ENCODE peak calls at places on chromosomes 5 and 9, in six cellular contexts. E is H1, Y is HepG2, Q is GM12878, O is GM12892, J is K562. A is an unnamed sample.
A peak's percentile ranks its signal among the peaks of the same experiment; 100 is the strongest.

GRCh38 chr5:172502969-172503368 is 48.6 kb upstream of the SH3PXD2B start:
- DNase-seq in O (no peak), J (no peak), E (no peak), Y (peak; percentile 6), Q (no peak), A (no peak)

GRCh38 chr5:90747175-90747574 is 188.6 kb downstream of the ADGRV1 start:
- DNase-seq in E (no peak), J (peak; percentile 18), O (no peak), Y (no peak), Q (no peak), A (no peak)

GRCh38 chr5:140408750-140409241 is 7.2 kb downstream of the ANKHD1 start:
- DNase-seq in J (no peak), E (no peak), Y (no peak), Q (no peak), O (no peak), A (no peak)

GRCh38 chr5:62477801-62478200 is 65.2 kb downstream of the IPO11 start:
- DNase-seq in E (no peak), J (no peak), O (no peak), Y (no peak), Q (no peak), A (no peak)

GRCh38 chr9:137149367-137149766 is 10.4 kb downstream of the GRIN1 start:
- DNase-seq in O (no peak), J (no peak), E (no peak), Y (no peak), Q (no peak), A (no peak)

GRCh38 chr5:133953568-133954145 is 14.8 kb downstream of the C5orf15 start:
- DNase-seq in Y (no peak), Q (no peak), J (no peak), O (no peak), E (no peak), A (no peak)

GRCh38 chr9:136901516-136902258 is 15.4 kb downstream of the TRAF2 start:
- DNase-seq in O (peak; percentile 71), J (no peak), E (no peak), Q (peak; percentile 83), Y (peak; percentile 88), A (peak; percentile 66)

GRCh38 chr5:101160002-101160401 is 256.9 kb upstream of the ST8SIA4 start:
- DNase-seq in Q (no peak), E (no peak), O (no peak), J (no peak), Y (no peak), A (no peak)

GRCh38 chr9:93701494-93702218 is 125.3 kb downstream of the PHF2 start:
- DNase-seq in Q (no peak), Y (no peak), J (no peak), O (no peak), E (no peak), A (no peak)

GRCh38 chr5:131186561-131187256 is 16.0 kb downstream of the LYRM7 start:
- DNase-seq in Q (no peak), O (no peak), J (no peak), Y (no peak), E (no peak), A (no peak)

GRCh38 chr5:144284036-144284435 is 113.4 kb downstream of the KCTD16 start:
- DNase-seq in O (no peak), E (no peak), Y (no peak), Q (no peak), J (no peak), A (no peak)

GRCh38 chr9:89386206-89386605 is 67.9 kb downstream of the SECISBP2 start:
- DNase-seq in Y (no peak), O (no peak), E (no peak), Q (no peak), J (no peak), A (no peak)

GRCh38 chr9:126935630-126936029 is 21.0 kb downstream of the RALGPS1 start:
- DNase-seq in O (no peak), J (no peak), E (no peak), Y (no peak), Q (no peak), A (no peak)

GRCh38 chr9:101398930-101399640 is 434 bp downstream of the ZNF189 start:
- DNase-seq in Q (no peak), E (no peak), J (peak; percentile 43), Y (no peak), O (no peak), A (no peak)

GRCh38 chr9:104386425-104387069 is 117.5 kb upstream of the OR13F1 start:
- DNase-seq in E (no peak), O (no peak), Y (peak; percentile 16), J (no peak), Q (no peak), A (no peak)

GRCh38 chr5:121031487-121031886 is 567.4 kb downstream of the PRR16 start:
- DNase-seq in J (no peak), Y (no peak), O (no peak), E (no peak), Q (no peak), A (no peak)

GRCh38 chr5:16577677-16578076 is 39.1 kb downstream of the RETREG1 start:
- DNase-seq in J (no peak), E (no peak), Q (no peak), O (no peak), Y (no peak), A (no peak)

GRCh38 chr9:122463828-122464632 is 13.7 kb downstream of the OR1J1 start:
- DNase-seq in Q (peak; percentile 45), E (peak; percentile 23), Y (peak; percentile 69), O (no peak), J (peak; percentile 26), A (no peak)

GRCh38 chr9:134724231-134724911 is 82.8 kb downstream of the COL5A1 start:
- DNase-seq in O (no peak), Q (no peak), J (no peak), Y (no peak), E (no peak), A (no peak)

GRCh38 chr9:134724912-134725604 is 83.5 kb downstream of the COL5A1 start:
- DNase-seq in O (no peak), E (no peak), Q (no peak), Y (no peak), J (no peak), A (no peak)

GRCh38 chr9:134726026-134726721 is 84.6 kb downstream of the COL5A1 start:
- DNase-seq in J (no peak), Q (no peak), E (no peak), O (no peak), Y (no peak), A (no peak)

GRCh38 chr9:134726722-134727034 is 85.1 kb downstream of the COL5A1 start:
- DNase-seq in E (no peak), J (no peak), Y (no peak), O (no peak), Q (no peak), A (no peak)

DNA sequence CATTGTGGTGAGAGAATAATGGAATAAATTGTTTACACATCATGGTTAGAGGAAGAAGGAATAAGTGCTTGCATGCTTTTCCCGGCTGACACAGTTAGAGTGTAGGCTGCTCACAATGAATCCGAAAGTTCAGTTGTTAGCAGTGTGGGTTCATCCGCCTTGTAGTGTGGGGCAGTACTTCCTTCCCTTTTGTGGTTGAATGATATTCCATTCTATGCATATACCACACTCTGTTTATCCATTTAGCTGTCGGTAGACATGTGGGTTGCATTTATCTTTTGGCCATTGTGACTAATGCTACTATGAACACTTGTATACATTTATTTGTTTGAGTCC is 84.0 kb downstream of the COL5A1 start:
- DNase-seq in Y (no peak), E (no peak), J (no peak), Q (no peak), O (no peak), A (no peak)
- TF ChIP-seq TAF1 in Y (no peak), E (no peak), J (no peak), Q (no peak), O (no peak), A (no peak)

GRCh38 chr9:26955921-26956886 is at the start of gene IFT74:
- DNase-seq in J (peak; percentile 78), E (peak; percentile 59), Y (peak; percentile 96), O (peak; percentile 88), Q (peak; percentile 76), A (peak; percentile 81)
- TF ChIP-seq POLR2A in J (peak; percentile 56), E (peak; percentile 92), Y (peak; percentile 72), O (peak; percentile 75), Q (peak; percentile 75), A (peak; percentile 71)

GRCh38 chr5:159773062-159773924 is 143.0 kb upstream of the ADRA1B start:
- DNase-seq in E (no peak), J (peak; percentile 45), Q (no peak), O (peak; percentile 47), Y (no peak), A (peak; percentile 59)
- TF ChIP-seq TAF1 in E (peak; percentile 32), J (no peak), Q (no peak), O (no peak), Y (no peak), A (no peak)

GRCh38 chr9:129569506-129570449 is 51.1 kb downstream of the C9orf50 start:
- DNase-seq in Q (no peak), J (peak; percentile 57), Y (peak; percentile 56), E (no peak), O (no peak), A (no peak)
- TF ChIP-seq POLR2A in Q (no peak), J (no peak), Y (no peak), E (no peak), O (no peak), A (no peak)

DNA sequence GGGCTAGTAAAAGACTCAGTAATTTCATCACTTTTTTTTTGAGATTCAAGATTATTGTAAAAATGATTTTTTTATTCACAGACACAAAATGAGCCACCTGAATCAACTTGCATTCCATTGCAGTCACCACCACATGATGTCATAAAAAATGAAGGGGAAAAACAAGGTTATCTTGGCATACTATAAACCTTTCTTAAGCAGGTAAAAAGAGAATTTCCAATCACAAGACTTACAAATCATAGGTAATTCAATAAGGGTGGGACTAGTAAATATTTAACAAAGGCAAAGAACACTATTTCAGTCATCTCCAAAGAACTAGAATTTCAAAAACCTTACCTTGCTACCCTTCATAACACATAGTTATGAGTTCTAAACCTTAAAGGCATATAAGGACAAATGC is 30.7 kb downstream of the TRPM6 start:
- DNase-seq in Q (no peak), E (no peak), Y (no peak), O (no peak), J (no peak), A (no peak)
- TF ChIP-seq TAF1 in Q (no peak), E (no peak), Y (no peak), O (no peak), J (no peak), A (no peak)

DNA sequence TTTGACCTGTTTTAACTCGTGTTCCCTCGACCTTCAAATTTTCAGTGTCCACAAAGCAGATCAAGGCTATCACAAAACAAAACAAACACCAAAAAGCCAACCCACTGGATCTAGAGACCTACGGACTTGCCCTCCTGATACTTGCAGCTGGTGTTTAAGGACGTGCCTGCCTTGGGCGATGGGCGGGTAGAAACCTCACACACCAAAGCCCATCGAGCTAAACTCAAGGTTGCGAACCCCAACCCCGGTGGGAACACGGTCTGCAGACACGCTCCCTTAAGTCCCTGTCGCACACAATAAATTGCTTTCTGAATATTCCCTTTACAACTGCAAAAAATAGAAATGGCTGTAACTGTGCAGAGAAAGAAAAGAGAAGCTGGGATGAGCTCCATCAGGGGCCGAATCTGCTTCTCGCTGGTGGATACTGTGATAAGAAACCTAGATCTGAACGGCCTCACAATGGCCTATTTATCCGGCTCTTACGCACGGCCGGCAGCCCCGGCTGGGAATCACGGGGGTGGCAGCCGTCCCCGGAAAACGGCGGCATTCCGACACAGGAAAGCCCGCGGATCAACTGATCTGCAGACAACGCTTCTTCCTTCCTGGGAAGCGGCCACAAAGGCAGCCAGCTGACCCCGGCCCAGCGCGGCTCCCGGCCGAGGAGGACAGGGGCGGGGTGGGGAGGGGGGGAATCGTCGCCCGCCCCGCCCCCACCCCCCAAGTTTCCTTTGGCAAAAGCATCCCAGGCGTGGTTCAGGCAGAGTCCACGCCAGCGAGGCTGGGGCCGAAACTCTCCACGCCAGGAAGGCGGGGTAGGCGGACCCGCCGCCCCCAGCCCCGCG is 247.4 kb upstream of the ANKRD55 start:
- DNase-seq in Q (peak; percentile 9), J (no peak), Y (peak; percentile 96), O (peak; percentile 18), E (no peak), A (no peak)
- TF ChIP-seq POLR2A in Q (no peak), J (no peak), Y (peak; percentile 53), O (no peak), E (peak; percentile 25), A (no peak)

A was measured in GM12891.